ENCODE peak calls at places on chromosomes 6 and 20, in four cellular contexts. I is fibroblast of lung, B is heart left ventricle, L is heart right ventricle. K is an unnamed sample.

GRCh38 chr6:83019741-83020140 is 45.9 kb downstream of the UBE3D start:
- DNase-seq in L (no peak), B (no peak), I (no peak), K (no peak)

GRCh38 chr20:64045346-64046011 is 4.0 kb downstream of the SOX18 start:
- DNase-seq in I (no peak), B (peak), L (peak), K (no peak)

GRCh38 chr6:3916211-3916610 is 67.0 kb downstream of the FAM50B start:
- DNase-seq in I (no peak), L (no peak), B (no peak), K (no peak)

GRCh38 chr6:30876039-30876730 is 8.1 kb upstream of the DDR1 start:
- DNase-seq in I (peak), L (no peak), B (no peak), K (no peak)

GRCh38 chr6:127933137-127933536 is 32.3 kb upstream of the THEMIS start:
- DNase-seq in I (no peak), L (no peak), B (no peak), K (no peak)

GRCh38 chr6:16600026-16600425 is 161.2 kb downstream of the ATXN1 start:
- DNase-seq in I (no peak), B (no peak), L (no peak), K (no peak)

GRCh38 chr6:129842881-129843409 is 18.2 kb downstream of the TMEM244 start:
- DNase-seq in I (no peak), L (no peak), B (no peak), K (no peak)

GRCh38 chr6:143336446-143337152 is 113.9 kb downstream of the ADAT2 start:
- DNase-seq in B (no peak), L (no peak), I (peak), K (no peak)

GRCh38 chr6:25193865-25194679 is 85.1 kb upstream of the CARMIL1 start:
- DNase-seq in L (no peak), B (no peak), I (peak), K (no peak)

GRCh38 chr6:111534366-111534765 is 51.3 kb upstream of the REV3L start:
- DNase-seq in L (peak), I (peak), B (peak), K (peak)

GRCh38 chr6:1015819-1016218 is 296.1 kb upstream of the FOXQ1 start:
- DNase-seq in B (no peak), I (no peak), L (no peak), K (no peak)

GRCh38 chr6:140957334-140957733 is 1175.4 kb upstream of the GJE1 start:
- DNase-seq in B (no peak), I (no peak), L (no peak), K (no peak)

GRCh38 chr6:103617642-103618041 is 1242.1 kb downstream of the HACE1 start:
- DNase-seq in L (no peak), B (no peak), I (no peak), K (no peak)

GRCh38 chr6:117280922-117281321 is 15.6 kb downstream of the VGLL2 start:
- DNase-seq in B (no peak), L (no peak), I (no peak), K (no peak)

GRCh38 chr20:47196091-47197081 is 160.1 kb downstream of the ZMYND8 start:
- DNase-seq in B (peak), I (peak), L (peak), K (peak)

GRCh38 chr20:48478806-48479550 is 348.8 kb downstream of the PREX1 start:
- DNase-seq in L (no peak), B (no peak), I (no peak), K (no peak)

GRCh38 chr20:11352041-11352440 is 565.7 kb upstream of the BTBD3 start:
- DNase-seq in B (no peak), I (no peak), L (no peak), K (no peak)

GRCh38 chr20:24432057-24432456 is 37.4 kb upstream of the SYNDIG1 start:
- DNase-seq in I (no peak), B (no peak), L (no peak), K (no peak)

GRCh38 chr6:162907876-162908481 is 180.2 kb downstream of the PACRG start:
- DNase-seq in I (peak), L (no peak), B (no peak), K (no peak)

GRCh38 chr20:51077601-51078000 is 54.7 kb upstream of the KCNG1 start:
- DNase-seq in L (no peak), I (no peak), B (no peak), K (no peak)

GRCh38 chr20:1961374-1961773 is 32.5 kb downstream of the PDYN start:
- DNase-seq in B (no peak), L (no peak), I (no peak), K (no peak)

GRCh38 chr6:16354692-16355091 is 116.3 kb downstream of the GMPR start:
- DNase-seq in B (no peak), I (no peak), L (no peak), K (no peak)

GRCh38 chr6:3426817-3427739 is 29.8 kb downstream of the SLC22A23 start:
- DNase-seq in B (no peak), L (no peak), I (no peak), K (no peak)

GRCh38 chr20:10718671-10719070 is 44.9 kb upstream of the JAG1 start:
- DNase-seq in B (no peak), I (no peak), L (no peak), K (no peak)

GRCh38 chr6:21143651-21144050 is 449.9 kb upstream of the SOX4 start:
- DNase-seq in I (no peak), L (no peak), B (no peak), K (no peak)

GRCh38 chr20:49690899-49691620 is 22.6 kb downstream of the B4GALT5 start:
- DNase-seq in I (peak), B (no peak), L (no peak), K (no peak)

GRCh38 chr6:43758617-43759050 is 11.4 kb upstream of the VEGFA start:
- DNase-seq in L (no peak), B (no peak), I (no peak), K (peak)

GRCh38 chr6:88380618-88381288 is 214.6 kb upstream of the CNR1 start:
- DNase-seq in I (peak), L (no peak), B (no peak), K (no peak)

GRCh38 chr20:19981091-19981490 is 36.1 kb upstream of the NAA20 start:
- DNase-seq in I (peak), B (no peak), L (no peak), K (no peak)

GRCh38 chr6:8268156-8268555 is 165.8 kb upstream of the EEF1E1 start:
- DNase-seq in L (no peak), B (no peak), I (no peak), K (no peak)

GRCh38 chr6:46370622-46371021 is 120.6 kb downstream of the RCAN2 start:
- DNase-seq in L (no peak), B (no peak), I (no peak), K (no peak)

GRCh38 chr20:18176318-18176785 is 38.7 kb downstream of the KAT14 start:
- DNase-seq in B (no peak), L (no peak), I (no peak), K (no peak)
- H3K27ac ChIP-seq in B (no peak), L (no peak), I (no peak), K (no peak)

GRCh38 chr6:34360556-34360955 is 31.9 kb downstream of the NUDT3 start:
- DNase-seq in I (peak), L (no peak), B (no peak), K (no peak)

GRCh38 chr6:34358389-34358906 is 34.0 kb downstream of the NUDT3 start:
- DNase-seq in L (no peak), I (peak), B (no peak), K (peak)

GRCh38 chr6:34362176-34362575 is 30.3 kb downstream of the NUDT3 start:
- DNase-seq in I (no peak), B (no peak), L (no peak), K (no peak)

GRCh38 chr6:34357937-34358336 is 34.5 kb downstream of the NUDT3 start:
- DNase-seq in L (no peak), B (no peak), I (no peak), K (no peak)

GRCh38 chr6:34359438-34360158 is 32.9 kb downstream of the NUDT3 start:
- DNase-seq in I (peak), B (no peak), L (no peak), K (no peak)
- H3K4me3 ChIP-seq in I (no peak), B (no peak), L (no peak), K (no peak)

DNA sequence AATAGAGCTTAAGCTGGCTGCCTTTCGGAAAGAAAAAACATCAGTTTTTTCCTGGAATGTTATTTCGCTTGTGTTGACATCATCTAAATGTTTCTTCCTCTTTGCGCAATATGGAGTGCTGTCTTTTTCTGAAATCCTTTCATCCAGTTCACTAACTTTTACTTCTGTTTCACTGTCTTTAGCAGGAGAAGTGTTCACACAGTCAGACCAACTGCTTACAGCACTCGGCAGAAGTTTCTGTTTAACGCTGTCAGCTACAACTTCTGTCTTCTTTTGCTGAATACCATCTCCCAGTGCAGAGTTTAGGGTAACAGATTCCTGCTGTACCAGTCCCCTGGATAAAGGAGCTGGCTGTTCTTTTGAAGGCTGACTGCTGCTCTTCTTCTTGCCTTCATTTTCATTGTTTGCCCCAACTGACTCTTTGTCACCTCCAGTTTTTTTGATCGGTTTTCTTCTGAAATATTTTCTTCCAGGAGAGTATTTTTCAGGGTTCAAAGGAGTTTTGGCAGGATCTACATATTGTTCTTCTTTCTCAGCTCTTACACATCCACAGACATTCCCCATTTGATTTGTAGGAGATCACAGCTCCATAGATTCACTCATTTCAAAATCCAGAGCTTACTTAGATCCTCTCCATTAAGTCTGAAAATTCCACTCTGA is 50.0 kb upstream of the DST start:
- DNase-seq in I (peak), L (no peak), B (no peak), K (no peak)
- H3K27ac ChIP-seq in I (peak), L (peak), B (peak), K (peak)

GRCh38 chr20:32062776-32063170 is 10.7 kb downstream of the HCK start:
- DNase-seq in B (peak), I (no peak), L (peak), K (peak)
- H3K4me3 ChIP-seq in B (no peak), I (no peak), L (no peak), K (no peak)

DNA sequence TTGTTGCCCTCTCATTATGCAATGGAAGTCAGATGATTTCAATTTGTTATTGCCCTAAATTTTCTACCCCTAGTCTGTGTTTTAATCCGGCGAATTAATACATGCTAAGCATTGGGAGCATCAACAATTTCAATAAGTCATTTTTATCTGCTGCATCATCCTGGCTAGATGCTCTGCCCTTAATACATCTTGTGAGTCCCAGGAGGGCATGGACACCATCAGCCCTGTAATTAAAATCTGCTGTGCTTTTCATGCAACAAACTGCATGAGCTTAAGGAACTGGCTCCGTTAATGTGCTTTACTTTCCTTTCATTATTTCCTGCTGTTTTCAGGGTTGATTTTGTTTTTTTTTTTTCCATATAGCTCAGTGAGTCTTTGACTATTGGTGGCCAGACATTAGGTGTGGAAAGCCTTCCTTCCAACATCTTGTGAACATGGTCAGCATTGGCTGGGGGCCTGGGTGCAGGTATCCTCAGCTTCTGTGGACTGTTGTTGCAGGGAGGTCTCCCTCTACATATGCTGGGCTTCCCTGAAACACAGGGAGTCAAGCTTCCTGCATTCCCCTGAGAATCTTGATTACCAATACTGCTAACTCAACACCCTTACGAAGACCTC is 8.5 kb upstream of the PBOV1 start:
- DNase-seq in L (no peak), I (no peak), B (no peak), K (no peak)
- H3K27ac ChIP-seq in L (no peak), I (no peak), B (no peak), K (no peak)

GRCh38 chr6:98416027-98416426 is 418.3 kb upstream of the POU3F2 start:
- DNase-seq in I (no peak), B (no peak), L (no peak), K (no peak)
- H3K4me3 ChIP-seq in I (no peak), B (no peak), L (no peak), K (no peak)

GRCh38 chr6:41327177-41327576 is 8.2 kb upstream of the NCR2 start:
- DNase-seq in B (no peak), I (no peak), L (no peak), K (no peak)

GRCh38 chr6:41321183-41321582 is 14.2 kb upstream of the NCR2 start:
- DNase-seq in L (no peak), B (no peak), I (no peak), K (no peak)

GRCh38 chr6:41331401-41332150 is 3.8 kb upstream of the NCR2 start:
- DNase-seq in B (no peak), I (no peak), L (no peak), K (no peak)

GRCh38 chr6:41325446-41326066 is 9.9 kb upstream of the NCR2 start:
- DNase-seq in L (no peak), B (no peak), I (no peak), K (no peak)

GRCh38 chr6:41326092-41326491 is 9.3 kb upstream of the NCR2 start:
- DNase-seq in L (no peak), B (no peak), I (no peak), K (no peak)
- H3K27ac ChIP-seq in L (no peak), B (no peak), I (no peak), K (no peak)

DNA sequence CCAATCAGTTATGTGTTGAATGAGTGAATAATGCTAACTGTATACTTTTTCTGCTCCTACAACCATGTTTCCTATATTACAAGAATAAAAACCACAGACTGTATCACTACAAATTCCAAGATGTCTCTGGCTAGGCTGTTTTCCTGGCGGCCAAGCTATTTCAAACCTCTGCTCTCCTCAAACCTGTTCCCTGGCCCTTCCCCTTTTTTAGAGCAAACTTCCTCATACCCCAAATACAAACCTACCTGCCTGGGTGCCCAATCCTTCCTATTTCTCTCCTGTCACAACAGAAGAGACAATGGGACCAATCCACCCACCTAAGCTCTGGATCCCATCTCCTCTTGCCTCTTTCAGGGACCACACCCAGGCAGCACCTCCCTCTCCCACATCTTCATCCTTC is 7.5 kb downstream of the TOMM34 start:
- DNase-seq in I (no peak), B (no peak), L (no peak), K (no peak)
- H3K4me3 ChIP-seq in I (no peak), B (no peak), L (no peak), K (no peak)

DNA sequence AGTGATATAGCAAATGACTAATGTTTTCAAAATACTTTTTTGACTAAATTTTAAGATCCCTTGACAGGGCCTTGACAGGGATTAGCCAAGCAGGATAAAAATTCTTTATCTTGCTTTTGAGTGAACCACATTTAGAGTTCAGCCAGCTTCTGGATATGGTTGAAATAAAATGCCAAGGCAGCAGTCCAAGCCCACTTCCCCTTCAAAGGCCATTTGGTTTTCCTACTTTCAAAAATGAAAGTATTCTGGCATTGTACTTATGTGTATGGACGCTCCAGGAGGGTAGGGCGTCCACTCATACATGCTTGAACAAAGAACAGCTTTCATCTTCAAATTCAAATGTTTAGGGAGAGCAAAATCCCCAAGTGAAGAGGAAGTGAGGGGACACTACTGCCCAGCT is 82.3 kb upstream of the BCLAF1 start:
- DNase-seq in L (no peak), I (peak), B (no peak), K (no peak)
- H3K27ac ChIP-seq in L (no peak), I (no peak), B (no peak), K (no peak)

K was measured in left ventricle myocardium inferior.